ENCODE peak calls at places on chromosomes 16 and 17, in six cellular contexts. U is psoas muscle; H is CD4-positive, alpha-beta T cell; F is HCT116; Z is heart right ventricle; R is ascending aorta. B is an unnamed sample.

GRCh38 chr17:19344311-19345066 is 18.0 kb downstream of the B9D1 start:
- DNase-seq in Z (no peak), R (no peak), H (no peak), U (peak), F (no peak), B (no peak)

GRCh38 chr16:53743149-53743566 is 39.2 kb downstream of the FTO start:
- DNase-seq in F (peak), R (no peak), H (peak), Z (no peak), U (no peak), B (no peak)

GRCh38 chr16:71722801-71723536 is 1.5 kb downstream of the PHLPP2 start:
- DNase-seq in Z (peak), U (peak), R (peak), H (peak), F (peak), B (peak)

GRCh38 chr16:75022567-75022966 is 23.7 kb downstream of the ZNRF1 start:
- DNase-seq in H (no peak), R (no peak), F (no peak), Z (no peak), U (no peak), B (no peak)

GRCh38 chr17:58969156-58969555 is 137.5 kb downstream of the TRIM37 start:
- DNase-seq in Z (no peak), F (no peak), U (no peak), R (no peak), H (no peak), B (no peak)

GRCh38 chr17:38608648-38609047 is 2.9 kb upstream of the SRCIN1 start:
- DNase-seq in R (no peak), Z (no peak), H (no peak), F (no peak), U (peak), B (no peak)

GRCh38 chr17:185445-186138 is 4.1 kb upstream of the DOC2B start:
- DNase-seq in R (no peak), U (peak), H (no peak), F (no peak), Z (no peak), B (no peak)

GRCh38 chr17:72004476-72005331 is 116.1 kb upstream of the SOX9 start:
- DNase-seq in Z (no peak), R (no peak), F (no peak), H (no peak), U (no peak), B (no peak)

GRCh38 chr17:76992911-76993310 is 124.7 kb downstream of the MGAT5B start:
- DNase-seq in F (no peak), H (no peak), Z (no peak), U (no peak), R (no peak), B (no peak)

GRCh38 chr17:50094753-50095616 is at the start of gene PDK2:
- DNase-seq in R (peak), H (peak), F (peak), U (peak), Z (peak), B (peak)

GRCh38 chr17:50094243-50094752 is 853 bp upstream of the PDK2 start:
- DNase-seq in F (peak), U (peak), Z (peak), R (peak), H (peak), B (peak)

GRCh38 chr17:50096092-50096491 is 941 bp downstream of the PDK2 start:
- DNase-seq in R (no peak), Z (no peak), F (no peak), H (no peak), U (no peak), B (no peak)

GRCh38 chr17:50096758-50097157 is 1.6 kb downstream of the PDK2 start:
- DNase-seq in H (no peak), R (no peak), F (no peak), Z (no peak), U (no peak), B (no peak)

GRCh38 chr17:50095626-50096037 is 481 bp downstream of the PDK2 start:
- DNase-seq in U (no peak), F (no peak), R (no peak), Z (no peak), H (no peak), B (no peak)
- H3K27ac ChIP-seq in U (peak), F (peak), R (peak), Z (peak), H (peak), B (peak)

DNA sequence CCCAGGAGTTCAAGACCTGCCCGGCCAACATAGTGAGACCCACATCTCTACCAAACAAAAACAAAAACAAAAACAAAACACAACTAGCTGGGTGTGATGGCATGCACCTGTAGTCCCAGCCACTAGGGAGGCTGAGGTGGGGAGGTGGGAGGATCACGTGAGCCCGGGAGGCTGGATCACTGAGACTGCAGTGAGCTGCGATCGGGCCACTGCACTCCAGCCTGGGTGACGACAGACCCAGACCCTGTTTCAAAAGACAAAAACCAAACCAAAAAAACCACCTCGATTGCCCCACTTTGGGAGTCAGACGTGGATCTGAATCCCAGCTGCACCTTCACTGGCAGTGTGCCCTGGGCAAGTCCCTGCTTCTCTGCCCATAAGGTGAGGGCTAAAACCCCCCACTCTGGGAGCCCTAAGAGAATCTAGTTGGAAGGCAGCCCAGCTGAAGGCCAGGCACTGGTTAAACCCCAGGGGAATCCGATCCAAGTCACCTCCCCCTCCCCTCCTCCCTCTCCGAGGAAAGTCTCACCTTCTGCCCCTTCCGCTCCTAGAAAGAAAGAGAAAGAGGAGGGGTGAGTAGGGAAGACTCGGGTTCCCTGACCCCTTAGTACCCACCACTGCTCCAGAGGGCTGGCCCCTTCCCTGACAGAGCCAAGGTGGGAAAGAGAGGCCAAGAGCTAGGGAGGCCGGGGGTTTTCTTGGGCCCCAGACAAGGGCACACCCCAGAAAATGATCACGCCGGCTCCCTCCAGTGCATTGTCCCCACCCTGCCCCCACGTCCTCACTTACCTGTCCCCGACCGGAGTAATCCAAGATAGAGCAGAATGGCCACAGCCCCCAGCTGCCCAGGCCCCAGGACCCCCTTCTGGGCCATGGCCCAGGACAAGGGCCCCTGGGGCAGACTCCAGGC is 647 bp downstream of the PRSS8 start:
- DNase-seq in R (no peak), F (no peak), Z (no peak), U (no peak), H (no peak), B (no peak)
- TF ChIP-seq CTCF in R (no peak), F (no peak), Z (no peak), U (no peak), H (no peak), B (no peak)

DNA sequence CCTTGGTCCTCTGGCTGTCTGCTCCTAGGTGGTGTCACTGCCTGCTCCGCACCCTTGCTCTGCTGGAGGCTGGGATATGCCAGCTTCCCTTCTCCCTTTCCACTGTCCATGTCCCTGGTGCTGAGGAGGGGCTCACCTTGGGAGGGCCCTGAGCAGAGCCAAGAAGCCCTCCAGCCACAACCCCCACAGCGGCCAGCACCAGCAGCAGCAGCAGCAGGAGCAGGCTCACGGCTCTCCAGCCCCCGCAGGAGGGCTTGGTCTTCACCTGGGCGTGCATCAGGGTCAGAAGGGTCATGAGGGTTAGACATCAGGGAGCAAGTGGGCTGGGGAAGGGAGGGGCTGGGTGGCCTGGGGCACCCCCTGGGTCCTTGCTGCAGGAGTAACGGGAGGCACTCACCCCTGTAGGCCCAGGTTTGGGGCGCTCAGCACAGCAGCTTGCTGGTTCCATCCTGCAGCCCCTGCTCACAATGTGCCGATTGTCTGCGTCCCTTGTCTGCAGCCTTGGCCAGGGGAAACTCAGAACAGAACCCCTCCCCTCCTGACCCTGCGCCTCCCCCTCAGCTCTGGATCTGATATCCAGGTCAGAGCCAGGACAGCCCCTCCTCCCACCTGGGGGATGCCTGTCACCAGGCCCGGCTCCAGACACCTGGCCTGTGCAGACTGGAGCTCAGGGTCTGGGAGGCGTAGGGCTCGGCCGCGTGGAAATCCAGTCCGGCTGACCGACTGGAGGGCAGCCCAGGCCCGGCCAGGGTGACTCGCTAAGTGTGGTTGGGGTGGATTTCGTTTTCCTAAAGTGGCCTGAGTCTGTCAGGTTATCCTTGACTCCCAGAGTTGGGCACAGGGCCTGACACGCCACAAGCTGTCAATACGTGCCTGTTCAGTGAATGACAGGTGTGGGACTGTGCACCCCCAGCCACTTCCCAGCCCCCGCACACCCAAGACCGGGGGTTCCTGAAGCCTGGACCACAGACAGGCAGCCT is at the start of gene BRICD5:
- DNase-seq in F (no peak), U (no peak), R (no peak), Z (no peak), H (no peak), B (no peak)
- H3K27ac ChIP-seq in F (peak), U (peak), R (no peak), Z (peak), H (no peak), B (no peak)

GRCh38 chr17:4313482-4314114 is 49.8 kb upstream of the ANKFY1 start:
- DNase-seq in Z (no peak), F (no peak), H (no peak), U (no peak), R (no peak), B (no peak)
- TF ChIP-seq CTCF in Z (no peak), F (no peak), H (no peak), U (no peak), R (no peak), B (no peak)

DNA sequence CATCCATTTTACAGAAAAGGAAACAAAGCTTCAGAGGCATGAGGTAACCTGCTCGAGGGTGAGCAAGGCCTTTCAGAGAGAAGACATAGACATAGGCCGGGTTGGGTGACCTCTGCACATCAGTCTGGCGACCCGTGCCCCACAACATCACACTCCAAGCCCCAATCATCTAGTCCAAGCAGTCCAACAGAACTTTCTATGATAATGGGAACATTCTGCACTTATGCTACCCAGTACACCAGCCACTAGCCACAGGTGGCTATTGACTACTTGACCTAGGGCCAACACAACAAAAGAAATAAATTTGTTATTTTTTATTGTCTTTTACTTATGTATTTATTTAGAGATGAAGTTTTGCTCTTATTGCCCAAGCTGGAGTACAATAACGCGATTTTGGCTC is 20.8 kb downstream of the MYH11 start:
- DNase-seq in F (no peak), H (no peak), U (no peak), R (no peak), Z (no peak), B (no peak)
- H3K27ac ChIP-seq in F (no peak), H (no peak), U (no peak), R (peak), Z (no peak), B (no peak)